ENCODE peak calls at places on chromosomes 4 and X, in six cellular contexts. One of them, this sample, is unnamed.
A peak's percentile ranks its signal among the peaks of the same experiment; 100 is the strongest.

GRCh38 chr4:8472689-8473197 is 32.2 kb downstream of the TRMT44 start:
- DNase-seq in HCT116: no peak
- DNase-seq in PC-3: peak; percentile 7
- DNase-seq in neuronal stem cell: peak; percentile 12
- DNase-seq in neural progenitor cell: no peak
- DNase-seq in IMR-90: peak; percentile 99
- DNase-seq in this sample: no peak

GRCh38 chr4:40662962-40663604 is 33.4 kb upstream of the RBM47 start:
- DNase-seq in HCT116: no peak
- DNase-seq in PC-3: peak; percentile 77
- DNase-seq in neuronal stem cell: no peak
- DNase-seq in neural progenitor cell: no peak
- DNase-seq in IMR-90: peak; percentile 89
- DNase-seq in this sample: peak; percentile 85

GRCh38 chr4:108168672-108169562 is at the start of gene LEF1:
- DNase-seq in HCT116: no peak
- DNase-seq in PC-3: peak; percentile 20
- DNase-seq in neuronal stem cell: peak; percentile 79
- DNase-seq in neural progenitor cell: peak; percentile 93
- DNase-seq in IMR-90: peak; percentile 11
- DNase-seq in this sample: peak; percentile 67

GRCh38 chr4:5399790-5400421 is 308.5 kb downstream of the EVC2 start:
- DNase-seq in HCT116: peak; percentile 8
- DNase-seq in PC-3: peak; percentile 50
- DNase-seq in neuronal stem cell: peak; percentile 27
- DNase-seq in neural progenitor cell: peak; percentile 70
- DNase-seq in IMR-90: peak; percentile 38
- DNase-seq in this sample: no peak

GRCh38 chrX:100216083-100216482 is 194.0 kb downstream of the PCDH19 start:
- DNase-seq in HCT116: no peak
- DNase-seq in PC-3: no peak
- DNase-seq in neuronal stem cell: no peak
- DNase-seq in neural progenitor cell: no peak
- DNase-seq in IMR-90: no peak
- DNase-seq in this sample: no peak

GRCh38 chrX:31483336-31483735 is 411.5 kb upstream of the FTHL17 start:
- DNase-seq in HCT116: no peak
- DNase-seq in PC-3: no peak
- DNase-seq in neuronal stem cell: no peak
- DNase-seq in neural progenitor cell: no peak
- DNase-seq in IMR-90: peak; percentile 79
- DNase-seq in this sample: peak; percentile 54

GRCh38 chrX:116285506-116285905 is 115.0 kb downstream of the AGTR2 start:
- DNase-seq in HCT116: no peak
- DNase-seq in PC-3: peak; percentile 58
- DNase-seq in neuronal stem cell: no peak
- DNase-seq in neural progenitor cell: no peak
- DNase-seq in IMR-90: no peak
- DNase-seq in this sample: no peak

GRCh38 chrX:40434947-40435346 is 145.8 kb upstream of the ATP6AP2 start:
- DNase-seq in HCT116: no peak
- DNase-seq in PC-3: no peak
- DNase-seq in neuronal stem cell: no peak
- DNase-seq in neural progenitor cell: peak; percentile 48
- DNase-seq in IMR-90: peak; percentile 1
- DNase-seq in this sample: no peak

GRCh38 chr4:181504846-181505374 is 738.3 kb upstream of the TENM3 start:
- DNase-seq in HCT116: no peak
- DNase-seq in PC-3: no peak
- DNase-seq in neuronal stem cell: no peak
- DNase-seq in neural progenitor cell: no peak
- DNase-seq in IMR-90: no peak
- DNase-seq in this sample: no peak

GRCh38 chr4:94534401-94535312 is 82.9 kb downstream of the PDLIM5 start:
- DNase-seq in HCT116: no peak
- DNase-seq in PC-3: no peak
- DNase-seq in neuronal stem cell: no peak
- DNase-seq in neural progenitor cell: no peak
- DNase-seq in IMR-90: no peak
- DNase-seq in this sample: no peak

GRCh38 chr4:53205970-53206369 is 159.9 kb downstream of the SCFD2 start:
- DNase-seq in HCT116: no peak
- DNase-seq in PC-3: peak; percentile 50
- DNase-seq in neuronal stem cell: no peak
- DNase-seq in neural progenitor cell: no peak
- DNase-seq in IMR-90: peak; percentile 36
- DNase-seq in this sample: no peak

GRCh38 chr4:150332086-150332485 is 249.9 kb upstream of the MAB21L2 start:
- DNase-seq in HCT116: no peak
- DNase-seq in PC-3: no peak
- DNase-seq in neuronal stem cell: no peak
- DNase-seq in neural progenitor cell: no peak
- DNase-seq in IMR-90: no peak
- DNase-seq in this sample: no peak

GRCh38 chrX:10725071-10725470 is 104.7 kb upstream of the MID1 start:
- DNase-seq in HCT116: no peak
- DNase-seq in PC-3: peak; percentile 52
- DNase-seq in neuronal stem cell: no peak
- DNase-seq in neural progenitor cell: peak; percentile 16
- DNase-seq in IMR-90: peak; percentile 4
- DNase-seq in this sample: no peak

GRCh38 chr4:184668096-184668495 is 18.6 kb downstream of the PRIMPOL start:
- DNase-seq in HCT116: no peak
- DNase-seq in PC-3: no peak
- DNase-seq in neuronal stem cell: no peak
- DNase-seq in neural progenitor cell: no peak
- DNase-seq in IMR-90: no peak
- DNase-seq in this sample: no peak

GRCh38 chr4:122652379-122652778 is 31.5 kb upstream of the IL21 start:
- DNase-seq in HCT116: peak; percentile 60
- DNase-seq in PC-3: peak; percentile 66
- DNase-seq in neuronal stem cell: no peak
- DNase-seq in neural progenitor cell: peak; percentile 13
- DNase-seq in IMR-90: peak; percentile 81
- DNase-seq in this sample: peak; percentile 30

GRCh38 chr4:168765726-168766125 is 244.3 kb downstream of the CBR4 start:
- DNase-seq in HCT116: no peak
- DNase-seq in PC-3: peak; percentile 82
- DNase-seq in neuronal stem cell: no peak
- DNase-seq in neural progenitor cell: no peak
- DNase-seq in IMR-90: peak; percentile 38
- DNase-seq in this sample: peak; percentile 75

GRCh38 chr4:16120720-16121119 is 36.9 kb upstream of the PROM1 start:
- DNase-seq in HCT116: no peak
- DNase-seq in PC-3: no peak
- DNase-seq in neuronal stem cell: no peak
- DNase-seq in neural progenitor cell: no peak
- DNase-seq in IMR-90: peak; percentile 1
- DNase-seq in this sample: no peak

GRCh38 chrX:53421772-53422090 is 723 bp downstream of the SMC1A start:
- DNase-seq in HCT116: no peak
- DNase-seq in PC-3: no peak
- DNase-seq in neuronal stem cell: no peak
- DNase-seq in neural progenitor cell: no peak
- DNase-seq in IMR-90: no peak
- DNase-seq in this sample: no peak

GRCh38 chr4:110088670-110089069 is 109.7 kb downstream of the ELOVL6 start:
- DNase-seq in HCT116: peak; percentile 48
- DNase-seq in PC-3: peak; percentile 49
- DNase-seq in neuronal stem cell: no peak
- DNase-seq in neural progenitor cell: no peak
- DNase-seq in IMR-90: peak; percentile 76
- DNase-seq in this sample: peak; percentile 75

GRCh38 chr4:7101692-7102515 is 34.0 kb upstream of the GRPEL1 start:
- DNase-seq in HCT116: peak; percentile 46
- DNase-seq in PC-3: peak; percentile 64
- DNase-seq in neuronal stem cell: peak; percentile 57
- DNase-seq in neural progenitor cell: peak; percentile 87
- DNase-seq in IMR-90: peak; percentile 60
- DNase-seq in this sample: peak; percentile 51

GRCh38 chrX:37348237-37349130 is 680 bp upstream of the PRRG1 start:
- DNase-seq in HCT116: no peak
- DNase-seq in PC-3: peak; percentile 10
- DNase-seq in neuronal stem cell: peak; percentile 0
- DNase-seq in neural progenitor cell: no peak
- DNase-seq in IMR-90: peak; percentile 84
- DNase-seq in this sample: no peak

GRCh38 chr4:20984011-20984836 is 284.0 kb downstream of the PACRGL start:
- DNase-seq in HCT116: no peak
- DNase-seq in PC-3: no peak
- DNase-seq in neuronal stem cell: peak; percentile 18
- DNase-seq in neural progenitor cell: peak; percentile 50
- DNase-seq in IMR-90: no peak
- DNase-seq in this sample: no peak

GRCh38 chrX:95903490-95903889 is 781.2 kb upstream of the DIAPH2 start:
- DNase-seq in HCT116: no peak
- DNase-seq in PC-3: peak; percentile 34
- DNase-seq in neuronal stem cell: no peak
- DNase-seq in neural progenitor cell: peak; percentile 20
- DNase-seq in IMR-90: no peak
- DNase-seq in this sample: no peak

GRCh38 chr4:125231661-125232060 is 83.1 kb upstream of the FAT4 start:
- DNase-seq in HCT116: no peak
- DNase-seq in PC-3: no peak
- DNase-seq in neuronal stem cell: no peak
- DNase-seq in neural progenitor cell: no peak
- DNase-seq in IMR-90: no peak
- DNase-seq in this sample: no peak

GRCh38 chr4:147828361-147828760 is 96.5 kb downstream of the ARHGAP10 start:
- DNase-seq in HCT116: no peak
- DNase-seq in PC-3: peak; percentile 4
- DNase-seq in neuronal stem cell: no peak
- DNase-seq in neural progenitor cell: no peak
- DNase-seq in IMR-90: peak; percentile 56
- DNase-seq in this sample: peak; percentile 75

GRCh38 chrX:2374086-2374485 is 126.7 kb downstream of the DHRSX start:
- DNase-seq in HCT116: no peak
- DNase-seq in PC-3: no peak
- DNase-seq in neuronal stem cell: no peak
- DNase-seq in neural progenitor cell: no peak
- DNase-seq in IMR-90: peak; percentile 33
- DNase-seq in this sample: no peak

GRCh38 chrX:63250253-63250868 is 100.8 kb downstream of the SPIN4 start:
- DNase-seq in HCT116: peak; percentile 69
- DNase-seq in PC-3: peak; percentile 85
- DNase-seq in neuronal stem cell: peak; percentile 39
- DNase-seq in neural progenitor cell: peak; percentile 73
- DNase-seq in IMR-90: peak; percentile 85
- DNase-seq in this sample: peak; percentile 65

GRCh38 chr4:115234405-115235093 is 121.1 kb upstream of the NDST4 start:
- DNase-seq in HCT116: peak; percentile 22
- DNase-seq in PC-3: peak; percentile 42
- DNase-seq in neuronal stem cell: no peak
- DNase-seq in neural progenitor cell: peak; percentile 31
- DNase-seq in IMR-90: no peak
- DNase-seq in this sample: peak; percentile 16

GRCh38 chr4:45679411-45679810 is 444.4 kb downstream of the GABRG1 start:
- DNase-seq in HCT116: no peak
- DNase-seq in PC-3: no peak
- DNase-seq in neuronal stem cell: no peak
- DNase-seq in neural progenitor cell: no peak
- DNase-seq in IMR-90: no peak
- DNase-seq in this sample: no peak

GRCh38 chr4:173208420-173208819 is 39.8 kb downstream of the GALNT7 start:
- DNase-seq in HCT116: no peak
- DNase-seq in PC-3: no peak
- DNase-seq in neuronal stem cell: no peak
- DNase-seq in neural progenitor cell: no peak
- DNase-seq in IMR-90: no peak
- DNase-seq in this sample: no peak
- H3K4me2 ChIP-seq in HCT116: no peak overlapping the region
- H3K4me2 ChIP-seq in PC-3: no peak overlapping the region
- H3K4me2 ChIP-seq in neuronal stem cell: no peak overlapping the region
- H3K4me2 ChIP-seq in neural progenitor cell: no peak overlapping the region
- H3K4me2 ChIP-seq in IMR-90: no peak overlapping the region
- H3K4me2 ChIP-seq in this sample: no peak overlapping the region

GRCh38 chrX:128460835-128461234 is 408.6 kb upstream of the ACTRT1 start:
- DNase-seq in HCT116: no peak
- DNase-seq in PC-3: peak; percentile 40
- DNase-seq in neuronal stem cell: no peak
- DNase-seq in neural progenitor cell: peak; percentile 10
- DNase-seq in IMR-90: no peak
- DNase-seq in this sample: no peak
- H2AFZ ChIP-seq in HCT116: no peak overlapping the region
- H2AFZ ChIP-seq in PC-3: no peak overlapping the region
- H2AFZ ChIP-seq in neuronal stem cell: no peak overlapping the region
- H2AFZ ChIP-seq in neural progenitor cell: no peak overlapping the region
- H2AFZ ChIP-seq in IMR-90: no peak overlapping the region
- H2AFZ ChIP-seq in this sample: no peak overlapping the region

GRCh38 chr4:102388636-102389035 is 43.4 kb upstream of the SLC39A8 start:
- DNase-seq in HCT116: no peak
- DNase-seq in PC-3: peak; percentile 2
- DNase-seq in neuronal stem cell: no peak
- DNase-seq in neural progenitor cell: no peak
- DNase-seq in IMR-90: no peak
- DNase-seq in this sample: peak; percentile 35
- H3K4me2 ChIP-seq in HCT116: no peak overlapping the region
- H3K4me2 ChIP-seq in PC-3: peak overlapping the region; percentile 10
- H3K4me2 ChIP-seq in neuronal stem cell: no peak overlapping the region
- H3K4me2 ChIP-seq in neural progenitor cell: no peak overlapping the region
- H3K4me2 ChIP-seq in IMR-90: no peak overlapping the region
- H3K4me2 ChIP-seq in this sample: peak overlapping the region; percentile 29

GRCh38 chr4:159455675-159456235 is 352.9 kb downstream of the RAPGEF2 start:
- DNase-seq in HCT116: peak; percentile 31
- DNase-seq in PC-3: peak; percentile 66
- DNase-seq in neuronal stem cell: peak; percentile 18
- DNase-seq in neural progenitor cell: peak; percentile 56
- DNase-seq in IMR-90: peak; percentile 55
- DNase-seq in this sample: peak; percentile 32

GRCh38 chr4:159463235-159463634 is 360.4 kb downstream of the RAPGEF2 start:
- DNase-seq in HCT116: no peak
- DNase-seq in PC-3: no peak
- DNase-seq in neuronal stem cell: no peak
- DNase-seq in neural progenitor cell: no peak
- DNase-seq in IMR-90: no peak
- DNase-seq in this sample: no peak

GRCh38 chr4:159464302-159464701 is 361.4 kb downstream of the RAPGEF2 start:
- DNase-seq in HCT116: no peak
- DNase-seq in PC-3: no peak
- DNase-seq in neuronal stem cell: no peak
- DNase-seq in neural progenitor cell: no peak
- DNase-seq in IMR-90: no peak
- DNase-seq in this sample: no peak

DNA sequence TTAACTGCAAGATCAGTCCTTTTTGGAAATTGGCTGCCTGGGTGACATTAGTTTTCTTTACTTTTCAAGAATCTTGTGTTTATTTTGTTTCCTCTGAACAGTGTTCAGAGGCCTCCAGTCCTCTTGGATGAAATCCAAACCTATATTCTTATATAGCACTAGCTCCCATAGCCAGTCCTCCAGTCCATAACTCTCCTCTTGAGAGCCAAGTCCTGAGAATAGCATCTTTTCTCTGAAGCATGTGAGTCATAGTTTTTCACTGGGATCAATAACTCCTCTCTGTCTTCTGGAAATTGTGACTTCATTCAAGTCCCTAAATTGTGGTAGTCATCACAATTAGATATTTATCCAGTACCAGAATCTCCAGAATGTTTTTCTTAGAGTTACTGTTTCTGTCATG is 357.5 kb downstream of the RAPGEF2 start:
- DNase-seq in HCT116: no peak
- DNase-seq in PC-3: no peak
- DNase-seq in neuronal stem cell: no peak
- DNase-seq in neural progenitor cell: no peak
- DNase-seq in IMR-90: peak; percentile 20
- DNase-seq in this sample: no peak
- H2AFZ ChIP-seq in HCT116: no peak overlapping the region
- H2AFZ ChIP-seq in PC-3: no peak overlapping the region
- H2AFZ ChIP-seq in neuronal stem cell: no peak overlapping the region
- H2AFZ ChIP-seq in neural progenitor cell: no peak overlapping the region
- H2AFZ ChIP-seq in IMR-90: no peak overlapping the region
- H2AFZ ChIP-seq in this sample: no peak overlapping the region

This sample was measured in mammary epithelial cell.